ENCODE peak calls at places on chromosomes 2 and 18, in nine cellular contexts. One of them, this sample, is unnamed.

GRCh38 chr2:149931486-149931885 is 343.9 kb upstream of the MMADHC start:
- DNase-seq in upper lobe of right lung: no peak
- DNase-seq in GM12878: no peak
- DNase-seq in fibroblast of lung: no peak
- DNase-seq in left ventricle myocardium inferior: no peak
- DNase-seq in lower lobe of right lung: no peak
- DNase-seq in SJSA1: no peak
- DNase-seq in heart right ventricle: no peak
- DNase-seq in psoas muscle: no peak
- DNase-seq in this sample: no peak

GRCh38 chr2:44751754-44752479 is 189.6 kb upstream of the SIX3 start:
- DNase-seq in left ventricle myocardium inferior: no peak
- DNase-seq in lower lobe of right lung: no peak
- DNase-seq in psoas muscle: no peak
- DNase-seq in upper lobe of right lung: no peak
- DNase-seq in SJSA1: no peak
- DNase-seq in heart right ventricle: no peak
- DNase-seq in fibroblast of lung: no peak
- DNase-seq in GM12878: no peak
- DNase-seq in this sample: no peak

GRCh38 chr2:171087547-171087946 is 73.1 kb downstream of the TLK1 start:
- DNase-seq in upper lobe of right lung: no peak
- DNase-seq in lower lobe of right lung: no peak
- DNase-seq in GM12878: no peak
- DNase-seq in psoas muscle: no peak
- DNase-seq in left ventricle myocardium inferior: no peak
- DNase-seq in SJSA1: no peak
- DNase-seq in fibroblast of lung: no peak
- DNase-seq in heart right ventricle: no peak
- DNase-seq in this sample: no peak

GRCh38 chr18:48589797-48590519 is 51.1 kb downstream of the CTIF start:
- DNase-seq in psoas muscle: peak
- DNase-seq in lower lobe of right lung: no peak
- DNase-seq in left ventricle myocardium inferior: peak
- DNase-seq in heart right ventricle: peak
- DNase-seq in upper lobe of right lung: no peak
- DNase-seq in GM12878: no peak
- DNase-seq in SJSA1: no peak
- DNase-seq in fibroblast of lung: no peak
- DNase-seq in this sample: peak

GRCh38 chr2:131657895-131658768 is 130.4 kb downstream of the CCDC74A start:
- DNase-seq in SJSA1: no peak
- DNase-seq in heart right ventricle: no peak
- DNase-seq in psoas muscle: no peak
- DNase-seq in lower lobe of right lung: peak
- DNase-seq in GM12878: no peak
- DNase-seq in upper lobe of right lung: no peak
- DNase-seq in fibroblast of lung: no peak
- DNase-seq in left ventricle myocardium inferior: no peak
- DNase-seq in this sample: no peak

GRCh38 chr2:77228379-77228778 is 293.8 kb downstream of the LRRTM4 start:
- DNase-seq in psoas muscle: no peak
- DNase-seq in GM12878: no peak
- DNase-seq in fibroblast of lung: peak
- DNase-seq in SJSA1: no peak
- DNase-seq in heart right ventricle: no peak
- DNase-seq in lower lobe of right lung: no peak
- DNase-seq in upper lobe of right lung: no peak
- DNase-seq in left ventricle myocardium inferior: no peak
- DNase-seq in this sample: no peak

GRCh38 chr2:1798425-1799144 is 54.3 kb upstream of the PXDN start:
- DNase-seq in upper lobe of right lung: no peak
- DNase-seq in lower lobe of right lung: no peak
- DNase-seq in SJSA1: no peak
- DNase-seq in psoas muscle: no peak
- DNase-seq in GM12878: no peak
- DNase-seq in heart right ventricle: no peak
- DNase-seq in fibroblast of lung: no peak
- DNase-seq in left ventricle myocardium inferior: no peak
- DNase-seq in this sample: no peak

GRCh38 chr2:150141241-150142001 is 346.0 kb downstream of the RND3 start:
- DNase-seq in left ventricle myocardium inferior: no peak
- DNase-seq in heart right ventricle: no peak
- DNase-seq in lower lobe of right lung: no peak
- DNase-seq in upper lobe of right lung: no peak
- DNase-seq in psoas muscle: no peak
- DNase-seq in fibroblast of lung: no peak
- DNase-seq in SJSA1: no peak
- DNase-seq in GM12878: no peak
- DNase-seq in this sample: no peak

GRCh38 chr18:59573962-59574361 is 123.3 kb downstream of the CCBE1 start:
- DNase-seq in GM12878: no peak
- DNase-seq in fibroblast of lung: no peak
- DNase-seq in upper lobe of right lung: no peak
- DNase-seq in SJSA1: no peak
- DNase-seq in heart right ventricle: no peak
- DNase-seq in left ventricle myocardium inferior: no peak
- DNase-seq in lower lobe of right lung: no peak
- DNase-seq in psoas muscle: no peak
- DNase-seq in this sample: no peak

GRCh38 chr2:96427917-96428316 is 77.2 kb downstream of the NEURL3 start:
- DNase-seq in heart right ventricle: no peak
- DNase-seq in GM12878: no peak
- DNase-seq in lower lobe of right lung: no peak
- DNase-seq in fibroblast of lung: peak
- DNase-seq in SJSA1: peak
- DNase-seq in upper lobe of right lung: no peak
- DNase-seq in psoas muscle: no peak
- DNase-seq in left ventricle myocardium inferior: no peak
- DNase-seq in this sample: peak

GRCh38 chr2:160062283-160063005 is at the start of gene PLA2R1:
- DNase-seq in SJSA1: peak
- DNase-seq in upper lobe of right lung: peak
- DNase-seq in psoas muscle: peak
- DNase-seq in heart right ventricle: peak
- DNase-seq in GM12878: no peak
- DNase-seq in fibroblast of lung: peak
- DNase-seq in left ventricle myocardium inferior: peak
- DNase-seq in lower lobe of right lung: peak
- DNase-seq in this sample: peak

GRCh38 chr2:219947575-219947974 is 320.1 kb downstream of the SLC4A3 start:
- DNase-seq in lower lobe of right lung: no peak
- DNase-seq in upper lobe of right lung: no peak
- DNase-seq in heart right ventricle: no peak
- DNase-seq in fibroblast of lung: peak
- DNase-seq in psoas muscle: no peak
- DNase-seq in left ventricle myocardium inferior: no peak
- DNase-seq in SJSA1: no peak
- DNase-seq in GM12878: no peak
- DNase-seq in this sample: no peak

GRCh38 chr2:123808243-123808642 is 216.8 kb upstream of the CNTNAP5 start:
- DNase-seq in left ventricle myocardium inferior: no peak
- DNase-seq in psoas muscle: no peak
- DNase-seq in lower lobe of right lung: no peak
- DNase-seq in SJSA1: no peak
- DNase-seq in fibroblast of lung: no peak
- DNase-seq in upper lobe of right lung: peak
- DNase-seq in GM12878: no peak
- DNase-seq in heart right ventricle: no peak
- DNase-seq in this sample: no peak

GRCh38 chr2:213187833-213188532 is 36.6 kb upstream of the IKZF2 start:
- DNase-seq in left ventricle myocardium inferior: no peak
- DNase-seq in fibroblast of lung: peak
- DNase-seq in upper lobe of right lung: no peak
- DNase-seq in GM12878: no peak
- DNase-seq in heart right ventricle: no peak
- DNase-seq in lower lobe of right lung: peak
- DNase-seq in SJSA1: peak
- DNase-seq in psoas muscle: no peak
- DNase-seq in this sample: peak

GRCh38 chr2:75481041-75481836 is 79.5 kb downstream of the EVA1A start:
- DNase-seq in upper lobe of right lung: no peak
- DNase-seq in lower lobe of right lung: no peak
- DNase-seq in fibroblast of lung: peak
- DNase-seq in psoas muscle: no peak
- DNase-seq in left ventricle myocardium inferior: no peak
- DNase-seq in heart right ventricle: no peak
- DNase-seq in GM12878: no peak
- DNase-seq in SJSA1: no peak
- DNase-seq in this sample: peak

GRCh38 chr2:49843314-49843713 is 689.0 kb upstream of the FSHR start:
- DNase-seq in fibroblast of lung: no peak
- DNase-seq in psoas muscle: no peak
- DNase-seq in lower lobe of right lung: no peak
- DNase-seq in upper lobe of right lung: no peak
- DNase-seq in heart right ventricle: no peak
- DNase-seq in GM12878: no peak
- DNase-seq in left ventricle myocardium inferior: no peak
- DNase-seq in SJSA1: no peak
- DNase-seq in this sample: no peak

GRCh38 chr2:230435431-230435830 is 19.4 kb downstream of the SP100 start:
- DNase-seq in left ventricle myocardium inferior: no peak
- DNase-seq in heart right ventricle: no peak
- DNase-seq in psoas muscle: no peak
- DNase-seq in upper lobe of right lung: no peak
- DNase-seq in lower lobe of right lung: no peak
- DNase-seq in SJSA1: no peak
- DNase-seq in fibroblast of lung: no peak
- DNase-seq in GM12878: no peak
- DNase-seq in this sample: no peak

GRCh38 chr2:230441188-230441897 is 25.3 kb downstream of the SP100 start:
- DNase-seq in lower lobe of right lung: no peak
- DNase-seq in upper lobe of right lung: no peak
- DNase-seq in SJSA1: no peak
- DNase-seq in psoas muscle: peak
- DNase-seq in heart right ventricle: no peak
- DNase-seq in GM12878: peak
- DNase-seq in fibroblast of lung: peak
- DNase-seq in left ventricle myocardium inferior: no peak
- DNase-seq in this sample: peak

GRCh38 chr2:230443540-230443939 is 27.5 kb downstream of the SP100 start:
- DNase-seq in left ventricle myocardium inferior: no peak
- DNase-seq in heart right ventricle: no peak
- DNase-seq in GM12878: no peak
- DNase-seq in lower lobe of right lung: no peak
- DNase-seq in psoas muscle: no peak
- DNase-seq in upper lobe of right lung: no peak
- DNase-seq in fibroblast of lung: peak
- DNase-seq in SJSA1: no peak
- DNase-seq in this sample: peak

GRCh38 chr2:230434677-230435324 is 18.8 kb downstream of the SP100 start:
- DNase-seq in GM12878: no peak
- DNase-seq in SJSA1: no peak
- DNase-seq in heart right ventricle: no peak
- DNase-seq in left ventricle myocardium inferior: no peak
- DNase-seq in fibroblast of lung: no peak
- DNase-seq in upper lobe of right lung: no peak
- DNase-seq in psoas muscle: no peak
- DNase-seq in lower lobe of right lung: no peak
- DNase-seq in this sample: peak

GRCh38 chr2:230439590-230439989 is 23.6 kb downstream of the SP100 start:
- DNase-seq in lower lobe of right lung: no peak
- DNase-seq in GM12878: no peak
- DNase-seq in heart right ventricle: no peak
- DNase-seq in SJSA1: no peak
- DNase-seq in fibroblast of lung: no peak
- DNase-seq in upper lobe of right lung: no peak
- DNase-seq in left ventricle myocardium inferior: no peak
- DNase-seq in psoas muscle: no peak
- DNase-seq in this sample: peak
- H3K4me3 ChIP-seq in lower lobe of right lung: no peak
- H3K4me3 ChIP-seq in GM12878: peak
- H3K4me3 ChIP-seq in heart right ventricle: no peak
- H3K4me3 ChIP-seq in SJSA1: no peak
- H3K4me3 ChIP-seq in fibroblast of lung: no peak
- H3K4me3 ChIP-seq in upper lobe of right lung: no peak
- H3K4me3 ChIP-seq in left ventricle myocardium inferior: no peak
- H3K4me3 ChIP-seq in psoas muscle: no peak
- H3K4me3 ChIP-seq in this sample: no peak

GRCh38 chr18:55539240-55539639 is 48.8 kb downstream of the TCF4 start:
- DNase-seq in left ventricle myocardium inferior: no peak
- DNase-seq in SJSA1: no peak
- DNase-seq in fibroblast of lung: peak
- DNase-seq in GM12878: no peak
- DNase-seq in heart right ventricle: no peak
- DNase-seq in upper lobe of right lung: no peak
- DNase-seq in psoas muscle: no peak
- DNase-seq in lower lobe of right lung: no peak
- DNase-seq in this sample: no peak

GRCh38 chr18:55529581-55529980 is 58.4 kb downstream of the TCF4 start:
- DNase-seq in GM12878: no peak
- DNase-seq in SJSA1: no peak
- DNase-seq in fibroblast of lung: no peak
- DNase-seq in left ventricle myocardium inferior: no peak
- DNase-seq in lower lobe of right lung: no peak
- DNase-seq in upper lobe of right lung: no peak
- DNase-seq in heart right ventricle: no peak
- DNase-seq in psoas muscle: no peak
- DNase-seq in this sample: no peak

GRCh38 chr18:55534547-55534946 is 53.4 kb downstream of the TCF4 start:
- DNase-seq in SJSA1: no peak
- DNase-seq in upper lobe of right lung: no peak
- DNase-seq in heart right ventricle: no peak
- DNase-seq in psoas muscle: no peak
- DNase-seq in left ventricle myocardium inferior: no peak
- DNase-seq in GM12878: no peak
- DNase-seq in fibroblast of lung: no peak
- DNase-seq in lower lobe of right lung: no peak
- DNase-seq in this sample: peak

GRCh38 chr18:55534996-55535395 is 53.0 kb downstream of the TCF4 start:
- DNase-seq in SJSA1: no peak
- DNase-seq in GM12878: no peak
- DNase-seq in fibroblast of lung: no peak
- DNase-seq in heart right ventricle: no peak
- DNase-seq in upper lobe of right lung: no peak
- DNase-seq in lower lobe of right lung: no peak
- DNase-seq in psoas muscle: no peak
- DNase-seq in left ventricle myocardium inferior: no peak
- DNase-seq in this sample: no peak
- H3K4me3 ChIP-seq in SJSA1: no peak
- H3K4me3 ChIP-seq in GM12878: no peak
- H3K4me3 ChIP-seq in fibroblast of lung: no peak
- H3K4me3 ChIP-seq in heart right ventricle: no peak
- H3K4me3 ChIP-seq in upper lobe of right lung: no peak
- H3K4me3 ChIP-seq in lower lobe of right lung: no peak
- H3K4me3 ChIP-seq in psoas muscle: no peak
- H3K4me3 ChIP-seq in left ventricle myocardium inferior: no peak
- H3K4me3 ChIP-seq in this sample: no peak

GRCh38 chr18:77645170-77645872 is 395.7 kb downstream of the GALR1 start:
- DNase-seq in left ventricle myocardium inferior: no peak
- DNase-seq in psoas muscle: no peak
- DNase-seq in upper lobe of right lung: no peak
- DNase-seq in heart right ventricle: no peak
- DNase-seq in fibroblast of lung: no peak
- DNase-seq in lower lobe of right lung: no peak
- DNase-seq in GM12878: no peak
- DNase-seq in SJSA1: no peak
- DNase-seq in this sample: no peak
- H3K4me3 ChIP-seq in left ventricle myocardium inferior: no peak
- H3K4me3 ChIP-seq in psoas muscle: no peak
- H3K4me3 ChIP-seq in upper lobe of right lung: no peak
- H3K4me3 ChIP-seq in heart right ventricle: no peak
- H3K4me3 ChIP-seq in fibroblast of lung: no peak
- H3K4me3 ChIP-seq in lower lobe of right lung: no peak
- H3K4me3 ChIP-seq in GM12878: no peak
- H3K4me3 ChIP-seq in SJSA1: no peak
- H3K4me3 ChIP-seq in this sample: no peak

GRCh38 chr2:78839259-78839658 is 186.2 kb upstream of the REG3G start:
- DNase-seq in lower lobe of right lung: no peak
- DNase-seq in GM12878: no peak
- DNase-seq in SJSA1: no peak
- DNase-seq in heart right ventricle: no peak
- DNase-seq in left ventricle myocardium inferior: no peak
- DNase-seq in upper lobe of right lung: no peak
- DNase-seq in psoas muscle: no peak
- DNase-seq in fibroblast of lung: no peak
- DNase-seq in this sample: no peak
- H3K4me3 ChIP-seq in lower lobe of right lung: no peak
- H3K4me3 ChIP-seq in GM12878: no peak
- H3K4me3 ChIP-seq in SJSA1: no peak
- H3K4me3 ChIP-seq in heart right ventricle: no peak
- H3K4me3 ChIP-seq in left ventricle myocardium inferior: no peak
- H3K4me3 ChIP-seq in upper lobe of right lung: no peak
- H3K4me3 ChIP-seq in psoas muscle: no peak
- H3K4me3 ChIP-seq in fibroblast of lung: no peak
- H3K4me3 ChIP-seq in this sample: no peak